ENCODE peak calls at places on chromosomes 6 and 20, in ten cellular contexts. H is lower leg skin; S is upper lobe of left lung; L is psoas muscle; I is prostate gland; U is CD8-positive, alpha-beta T cell; T is left ventricle myocardium inferior; W is neural crest cell; M is H9; Q is colonic mucosa. R is an unnamed sample.

GRCh38 chr6:150212745-150213144 is 69.9 kb downstream of the PPP1R14C start:
- DNase-seq in H (no peak), S (no peak), L (no peak), I (no peak), U (no peak), T (no peak), W (no peak), M (no peak), Q (no peak), R (no peak)

GRCh38 chr20:43669332-43669731 is 2.4 kb downstream of the MYBL2 start:
- DNase-seq in H (no peak), S (no peak), L (no peak), I (no peak), U (no peak), T (no peak), W (no peak), M (no peak), Q (no peak), R (no peak)

GRCh38 chr6:106163966-106164877 is 78.1 kb downstream of the PRDM1 start:
- DNase-seq in H (no peak), S (peak; percentile 49), L (no peak), I (no peak), U (no peak), T (no peak), W (no peak), M (no peak), Q (no peak), R (no peak)

GRCh38 chr20:8709627-8710026 is 359.3 kb upstream of the PLCB4 start:
- DNase-seq in H (no peak), S (no peak), L (no peak), I (no peak), U (no peak), T (no peak), W (no peak), M (no peak), Q (no peak), R (no peak)

GRCh38 chr6:167697316-167697715 is 129.4 kb upstream of the AFDN start:
- DNase-seq in H (no peak), S (no peak), L (no peak), I (no peak), U (no peak), T (no peak), W (no peak), M (no peak), Q (no peak), R (no peak)

GRCh38 chr20:47066484-47067270 is 172.0 kb downstream of the EYA2 start:
- DNase-seq in H (peak; percentile 52), S (no peak), L (no peak), I (no peak), U (no peak), T (no peak), W (no peak), M (no peak), Q (no peak), R (no peak)

GRCh38 chr6:93721386-93722048 is 302.2 kb upstream of the EPHA7 start:
- DNase-seq in H (no peak), S (no peak), L (no peak), I (peak; percentile 4), U (no peak), T (no peak), W (no peak), M (peak; percentile 61), Q (no peak), R (peak; percentile 30)

GRCh38 chr6:51531623-51532022 is 555.8 kb downstream of the PKHD1 start:
- DNase-seq in H (no peak), S (no peak), L (no peak), I (no peak), U (no peak), T (no peak), W (no peak), M (no peak), Q (no peak), R (no peak)

GRCh38 chr6:161242779-161243693 is 30.8 kb downstream of the AGPAT4 start:
- DNase-seq in H (peak; percentile 89), S (peak; percentile 76), L (peak; percentile 23), I (no peak), U (peak; percentile 37), T (no peak), W (no peak), M (peak; percentile 87), Q (no peak), R (peak; percentile 20)

GRCh38 chr20:910840-911770 is 5.0 kb downstream of the ANGPT4 start:
- DNase-seq in H (peak; percentile 73), S (no peak), L (peak; percentile 39), I (no peak), U (no peak), T (no peak), W (no peak), M (no peak), Q (no peak), R (no peak)

GRCh38 chr20:18928626-18929025 is 115.0 kb downstream of the SCP2D1 start:
- DNase-seq in H (no peak), S (no peak), L (no peak), I (no peak), U (no peak), T (no peak), W (no peak), M (no peak), Q (no peak), R (no peak)

GRCh38 chr20:58511364-58511763 is 3.8 kb downstream of the APCDD1L start:
- DNase-seq in H (no peak), S (no peak), L (no peak), I (no peak), U (no peak), T (no peak), W (no peak), M (no peak), Q (no peak), R (no peak)

GRCh38 chr20:21809961-21810523 is 104.6 kb downstream of the PAX1 start:
- DNase-seq in H (no peak), S (no peak), L (no peak), I (no peak), U (no peak), T (no peak), W (no peak), M (no peak), Q (no peak), R (no peak)

GRCh38 chr6:30711758-30712380 is 5.2 kb downstream of the MDC1 start:
- DNase-seq in H (no peak), S (no peak), L (no peak), I (no peak), U (no peak), T (no peak), W (no peak), M (no peak), Q (no peak), R (no peak)

GRCh38 chr6:28771401-28772267 is 152.2 kb downstream of the TRIM27 start:
- DNase-seq in H (no peak), S (no peak), L (no peak), I (no peak), U (no peak), T (no peak), W (no peak), M (peak; percentile 82), Q (no peak), R (peak; percentile 78)
- TF ChIP-seq CTCF in H (no peak), S (no peak), L (no peak), I (no peak), U (no peak), T (no peak), W (peak; percentile 20), M (peak; percentile 80), Q (no peak), R (peak; percentile 35)

DNA sequence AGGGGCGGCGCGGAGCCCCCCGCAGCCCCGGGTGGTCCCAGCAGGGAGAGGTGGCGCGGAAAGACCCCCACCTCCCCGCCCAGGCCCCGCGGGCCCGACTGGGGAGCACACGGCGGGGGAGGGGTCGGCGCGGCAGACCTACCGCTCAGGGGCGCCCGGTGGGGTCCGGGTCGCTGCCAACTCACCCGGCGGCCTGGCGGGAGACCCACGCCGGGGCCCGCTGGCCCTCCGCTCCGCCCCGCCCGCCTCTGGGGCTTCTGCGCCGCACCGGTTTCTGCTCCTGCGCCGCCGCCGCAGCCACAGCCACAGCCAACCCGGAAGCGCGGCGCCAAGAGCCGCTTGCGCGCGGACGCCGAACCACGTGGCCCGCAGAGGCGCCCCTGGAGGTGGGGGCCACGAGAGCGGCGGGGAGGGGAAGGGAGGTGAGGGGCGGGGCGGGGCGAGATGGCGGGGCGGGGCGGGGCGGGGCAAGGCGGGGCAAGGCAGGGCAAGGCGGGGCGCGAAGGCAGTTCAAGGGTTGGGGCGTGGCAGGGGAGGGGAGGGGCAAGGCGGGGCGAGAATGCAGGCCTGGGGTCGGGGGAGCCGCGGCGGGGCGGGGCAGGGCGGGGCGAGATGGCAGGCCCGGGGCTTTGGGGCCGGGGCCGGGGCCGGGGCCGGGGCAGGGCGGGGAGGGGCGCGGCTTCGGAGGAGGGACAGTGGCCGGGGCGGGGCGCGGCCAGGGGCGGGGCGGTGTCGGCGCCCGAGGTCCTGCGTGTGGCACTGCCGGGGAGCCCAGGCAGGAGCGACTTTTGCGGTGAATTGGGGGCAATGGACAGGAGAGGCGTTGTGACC is at the start of gene ZBTB24:
- DNase-seq in H (peak; percentile 96), S (peak; percentile 94), L (peak; percentile 92), I (peak; percentile 91), U (peak; percentile 75), T (peak; percentile 90), W (peak; percentile 73), M (peak; percentile 96), Q (peak; percentile 94), R (peak; percentile 86)
- TF ChIP-seq CTCF in H (no peak), S (no peak), L (no peak), I (no peak), U (no peak), T (no peak), W (no peak), M (no peak), Q (no peak), R (no peak)

GRCh38 chr20:63049561-63050221 is 42.9 kb upstream of the BHLHE23 start:
- DNase-seq in H (no peak), S (no peak), L (no peak), I (no peak), U (no peak), T (no peak), W (no peak), M (no peak), Q (no peak), R (no peak)
- TF ChIP-seq CTCF in H (no peak), S (no peak), L (no peak), I (no peak), U (no peak), T (no peak), W (no peak), M (no peak), Q (no peak), R (no peak)

GRCh38 chr20:35328095-35328685 is 36.0 kb upstream of the FAM83C start:
- DNase-seq in H (no peak), S (no peak), L (no peak), I (no peak), U (no peak), T (no peak), W (no peak), M (no peak), Q (no peak), R (no peak)

GRCh38 chr20:35326021-35326731 is 34.0 kb upstream of the FAM83C start:
- DNase-seq in H (no peak), S (no peak), L (no peak), I (no peak), U (no peak), T (no peak), W (no peak), M (no peak), Q (no peak), R (no peak)

GRCh38 chr20:35326732-35327073 is 34.5 kb upstream of the FAM83C start:
- DNase-seq in H (no peak), S (no peak), L (no peak), I (no peak), U (no peak), T (no peak), W (no peak), M (no peak), Q (no peak), R (no peak)

GRCh38 chr20:35328689-35329088 is 36.5 kb upstream of the FAM83C start:
- DNase-seq in H (no peak), S (no peak), L (no peak), I (no peak), U (no peak), T (no peak), W (no peak), M (no peak), Q (no peak), R (no peak)

GRCh38 chr20:35327074-35327976 is 35.1 kb upstream of the FAM83C start:
- DNase-seq in H (no peak), S (no peak), L (no peak), I (no peak), U (no peak), T (no peak), W (no peak), M (no peak), Q (peak; percentile 89), R (no peak)
- TF ChIP-seq CTCF in H (no peak), S (no peak), L (no peak), I (no peak), U (no peak), T (no peak), W (no peak), M (no peak), Q (no peak), R (no peak)